ENCODE peak calls at places on chromosomes 11 and 22, in eight cellular contexts. One of them, this sample, is unnamed.

GRCh38 chr22:43185860-43186261 is 1.1 kb downstream of the TTLL12 start:
- DNase-seq in AG08396: peak
- DNase-seq in ascending aorta: no peak
- DNase-seq in type B pancreatic cell: no peak
- DNase-seq in nucleus accumbens: peak
- DNase-seq in mucosa of gallbladder: peak
- DNase-seq in HEK293T: no peak
- DNase-seq in T1000: no peak
- DNase-seq in this sample: no peak

GRCh38 chr11:72519220-72519881 is 85.0 kb upstream of the CLPB start:
- DNase-seq in AG08396: no peak
- DNase-seq in ascending aorta: no peak
- DNase-seq in type B pancreatic cell: no peak
- DNase-seq in nucleus accumbens: no peak
- DNase-seq in mucosa of gallbladder: no peak
- DNase-seq in HEK293T: no peak
- DNase-seq in T1000: no peak
- DNase-seq in this sample: no peak

GRCh38 chr11:102615077-102615893 is 9.8 kb downstream of the MMP20 start:
- DNase-seq in AG08396: no peak
- DNase-seq in ascending aorta: no peak
- DNase-seq in type B pancreatic cell: no peak
- DNase-seq in nucleus accumbens: no peak
- DNase-seq in mucosa of gallbladder: no peak
- DNase-seq in HEK293T: no peak
- DNase-seq in T1000: no peak
- DNase-seq in this sample: no peak

GRCh38 chr11:46625406-46625805 is 8.1 kb downstream of the ATG13 start:
- DNase-seq in AG08396: no peak
- DNase-seq in ascending aorta: no peak
- DNase-seq in type B pancreatic cell: no peak
- DNase-seq in nucleus accumbens: no peak
- DNase-seq in mucosa of gallbladder: no peak
- DNase-seq in HEK293T: no peak
- DNase-seq in T1000: no peak
- DNase-seq in this sample: no peak

GRCh38 chr11:97557399-97557798 is 1167.6 kb downstream of the JRKL start:
- DNase-seq in AG08396: no peak
- DNase-seq in ascending aorta: no peak
- DNase-seq in type B pancreatic cell: no peak
- DNase-seq in nucleus accumbens: no peak
- DNase-seq in mucosa of gallbladder: no peak
- DNase-seq in HEK293T: no peak
- DNase-seq in T1000: no peak
- DNase-seq in this sample: no peak

GRCh38 chr11:76334826-76335389 is 46.0 kb downstream of the THAP12 start:
- DNase-seq in AG08396: no peak
- DNase-seq in ascending aorta: no peak
- DNase-seq in type B pancreatic cell: no peak
- DNase-seq in nucleus accumbens: no peak
- DNase-seq in mucosa of gallbladder: no peak
- DNase-seq in HEK293T: no peak
- DNase-seq in T1000: no peak
- DNase-seq in this sample: no peak

GRCh38 chr11:2409701-2410468 is 9.3 kb downstream of the TSSC4 start:
- DNase-seq in AG08396: no peak
- DNase-seq in ascending aorta: no peak
- DNase-seq in type B pancreatic cell: no peak
- DNase-seq in nucleus accumbens: no peak
- DNase-seq in mucosa of gallbladder: no peak
- DNase-seq in HEK293T: no peak
- DNase-seq in T1000: no peak
- DNase-seq in this sample: no peak

GRCh38 chr11:44112083-44112865 is 16.8 kb downstream of the EXT2 start:
- DNase-seq in AG08396: peak
- DNase-seq in ascending aorta: no peak
- DNase-seq in type B pancreatic cell: no peak
- DNase-seq in nucleus accumbens: no peak
- DNase-seq in mucosa of gallbladder: no peak
- DNase-seq in HEK293T: no peak
- DNase-seq in T1000: peak
- DNase-seq in this sample: no peak

GRCh38 chr11:114279778-114280532 is 16.2 kb upstream of the NNMT start:
- DNase-seq in AG08396: peak
- DNase-seq in ascending aorta: no peak
- DNase-seq in type B pancreatic cell: no peak
- DNase-seq in nucleus accumbens: no peak
- DNase-seq in mucosa of gallbladder: no peak
- DNase-seq in HEK293T: no peak
- DNase-seq in T1000: no peak
- DNase-seq in this sample: peak

GRCh38 chr11:24489477-24489876 is 7.4 kb upstream of the LUZP2 start:
- DNase-seq in AG08396: no peak
- DNase-seq in ascending aorta: no peak
- DNase-seq in type B pancreatic cell: no peak
- DNase-seq in nucleus accumbens: no peak
- DNase-seq in mucosa of gallbladder: no peak
- DNase-seq in HEK293T: no peak
- DNase-seq in T1000: no peak
- DNase-seq in this sample: no peak

GRCh38 chr11:26522912-26523610 is 49.0 kb downstream of the MUC15 start:
- DNase-seq in AG08396: no peak
- DNase-seq in ascending aorta: no peak
- DNase-seq in type B pancreatic cell: no peak
- DNase-seq in nucleus accumbens: no peak
- DNase-seq in mucosa of gallbladder: no peak
- DNase-seq in HEK293T: no peak
- DNase-seq in T1000: no peak
- DNase-seq in this sample: no peak

GRCh38 chr11:19834761-19835160 is 122.1 kb downstream of the NAV2 start:
- DNase-seq in AG08396: no peak
- DNase-seq in ascending aorta: no peak
- DNase-seq in type B pancreatic cell: no peak
- DNase-seq in nucleus accumbens: no peak
- DNase-seq in mucosa of gallbladder: no peak
- DNase-seq in HEK293T: no peak
- DNase-seq in T1000: no peak
- DNase-seq in this sample: no peak

GRCh38 chr11:129652828-129653227 is 162.8 kb upstream of the TMEM45B start:
- DNase-seq in AG08396: no peak
- DNase-seq in ascending aorta: no peak
- DNase-seq in type B pancreatic cell: no peak
- DNase-seq in nucleus accumbens: no peak
- DNase-seq in mucosa of gallbladder: no peak
- DNase-seq in HEK293T: no peak
- DNase-seq in T1000: no peak
- DNase-seq in this sample: no peak

GRCh38 chr11:64619811-64620285 is 28.8 kb downstream of the SLC22A12 start:
- DNase-seq in AG08396: peak
- DNase-seq in ascending aorta: no peak
- DNase-seq in type B pancreatic cell: no peak
- DNase-seq in nucleus accumbens: peak
- DNase-seq in mucosa of gallbladder: peak
- DNase-seq in HEK293T: peak
- DNase-seq in T1000: no peak
- DNase-seq in this sample: peak

GRCh38 chr11:134762248-134763029 is 350.4 kb upstream of the B3GAT1 start:
- DNase-seq in AG08396: no peak
- DNase-seq in ascending aorta: no peak
- DNase-seq in type B pancreatic cell: peak
- DNase-seq in nucleus accumbens: no peak
- DNase-seq in mucosa of gallbladder: peak
- DNase-seq in HEK293T: no peak
- DNase-seq in T1000: no peak
- DNase-seq in this sample: no peak

GRCh38 chr11:26976389-26976788 is 17.5 kb upstream of the FIBIN start:
- DNase-seq in AG08396: peak
- DNase-seq in ascending aorta: no peak
- DNase-seq in type B pancreatic cell: no peak
- DNase-seq in nucleus accumbens: no peak
- DNase-seq in mucosa of gallbladder: no peak
- DNase-seq in HEK293T: no peak
- DNase-seq in T1000: no peak
- DNase-seq in this sample: no peak

GRCh38 chr11:128563308-128563707 is 24.1 kb downstream of the ETS1 start:
- DNase-seq in AG08396: no peak
- DNase-seq in ascending aorta: no peak
- DNase-seq in type B pancreatic cell: no peak
- DNase-seq in nucleus accumbens: no peak
- DNase-seq in mucosa of gallbladder: no peak
- DNase-seq in HEK293T: no peak
- DNase-seq in T1000: no peak
- DNase-seq in this sample: no peak

GRCh38 chr11:1642288-1643145 is 12.9 kb downstream of the KRTAP5-5 start:
- DNase-seq in AG08396: no peak
- DNase-seq in ascending aorta: no peak
- DNase-seq in type B pancreatic cell: no peak
- DNase-seq in nucleus accumbens: no peak
- DNase-seq in mucosa of gallbladder: no peak
- DNase-seq in HEK293T: no peak
- DNase-seq in T1000: no peak
- DNase-seq in this sample: no peak

GRCh38 chr11:14075118-14075601 is 112.6 kb downstream of the SPON1 start:
- DNase-seq in AG08396: no peak
- DNase-seq in ascending aorta: no peak
- DNase-seq in type B pancreatic cell: no peak
- DNase-seq in nucleus accumbens: no peak
- DNase-seq in mucosa of gallbladder: no peak
- DNase-seq in HEK293T: no peak
- DNase-seq in T1000: no peak
- DNase-seq in this sample: no peak

GRCh38 chr11:121810291-121810690 is 305.7 kb downstream of the BLID start:
- DNase-seq in AG08396: peak
- DNase-seq in ascending aorta: no peak
- DNase-seq in type B pancreatic cell: no peak
- DNase-seq in nucleus accumbens: no peak
- DNase-seq in mucosa of gallbladder: no peak
- DNase-seq in HEK293T: no peak
- DNase-seq in T1000: no peak
- DNase-seq in this sample: no peak

GRCh38 chr22:17536269-17536668 is 27.0 kb upstream of the SLC25A18 start:
- DNase-seq in AG08396: no peak
- DNase-seq in ascending aorta: no peak
- DNase-seq in type B pancreatic cell: no peak
- DNase-seq in nucleus accumbens: peak
- DNase-seq in mucosa of gallbladder: peak
- DNase-seq in HEK293T: no peak
- DNase-seq in T1000: no peak
- DNase-seq in this sample: peak

This sample was measured in tibial artery.